ENCODE peak calls at places on chromosomes 16 and 17, in eight cellular contexts. K is transverse colon, S is GM12878, A is H1, B is stomach, U is A549, G is HepG2, O is ovary. W is an unnamed sample.

GRCh38 chr17:78999947-79000395 is 9.6 kb downstream of the CANT1 start:
- DNase-seq in K (no peak), S (no peak), A (no peak), B (no peak), U (no peak), G (no peak), O (no peak), W (no peak)

GRCh38 chr16:21071741-21072140 is 78.9 kb downstream of the DNAH3 start:
- DNase-seq in K (no peak), S (no peak), A (no peak), B (no peak), U (no peak), G (no peak), O (no peak), W (no peak)

GRCh38 chr16:72856797-72857196 is 191.1 kb downstream of the ZFHX3 start:
- DNase-seq in K (no peak), S (no peak), A (no peak), B (no peak), U (peak), G (peak), O (no peak), W (no peak)

GRCh38 chr17:27649929-27650328 is 18.9 kb downstream of the LGALS9 start:
- DNase-seq in K (no peak), S (no peak), A (no peak), B (peak), U (no peak), G (no peak), O (no peak), W (peak)

GRCh38 chr17:9360610-9361571 is 214.7 kb downstream of the STX8 start:
- DNase-seq in K (peak), S (no peak), A (no peak), B (no peak), U (peak), G (peak), O (peak), W (no peak)

GRCh38 chr16:80573700-80574120 is 32.9 kb downstream of the DYNLRB2 start:
- DNase-seq in K (no peak), S (no peak), A (no peak), B (no peak), U (no peak), G (no peak), O (no peak), W (no peak)

GRCh38 chr17:1783834-1784611 is 22.2 kb downstream of the SERPINF1 start:
- DNase-seq in K (peak), S (no peak), A (no peak), B (peak), U (peak), G (peak), O (peak), W (peak)

GRCh38 chr17:2693561-2694380 is 17.8 kb downstream of the CLUH start:
- DNase-seq in K (peak), S (no peak), A (no peak), B (no peak), U (no peak), G (no peak), O (no peak), W (no peak)

GRCh38 chr17:80861892-80862291 is 129.7 kb upstream of the CHMP6 start:
- DNase-seq in K (peak), S (no peak), A (no peak), B (no peak), U (peak), G (no peak), O (no peak), W (no peak)

GRCh38 chr17:67434061-67434525 is 57.0 kb downstream of the PITPNC1 start:
- DNase-seq in K (peak), S (no peak), A (no peak), B (peak), U (no peak), G (no peak), O (no peak), W (no peak)

GRCh38 chr16:70679653-70680494 is 6.0 kb downstream of the MTSS2 start:
- DNase-seq in K (no peak), S (no peak), A (no peak), B (no peak), U (no peak), G (no peak), O (peak), W (no peak)

GRCh38 chr17:14746784-14747575 is 446.1 kb downstream of the HS3ST3B1 start:
- DNase-seq in K (no peak), S (no peak), A (no peak), B (no peak), U (no peak), G (no peak), O (no peak), W (no peak)

GRCh38 chr16:88047462-88047861 is 96.2 kb downstream of the BANP start:
- DNase-seq in K (no peak), S (no peak), A (no peak), B (no peak), U (no peak), G (peak), O (no peak), W (no peak)

GRCh38 chr17:20896153-20896649 is 146.6 kb downstream of the USP22 start:
- DNase-seq in K (peak), S (no peak), A (no peak), B (peak), U (peak), G (no peak), O (peak), W (no peak)

GRCh38 chr16:8644513-8645140 is 23.1 kb downstream of the METTL22 start:
- DNase-seq in K (no peak), S (no peak), A (no peak), B (peak), U (no peak), G (no peak), O (no peak), W (no peak)

GRCh38 chr17:82242977-82243647 is 14.3 kb downstream of the SLC16A3 start:
- DNase-seq in K (peak), S (no peak), A (no peak), B (peak), U (peak), G (peak), O (peak), W (peak)

GRCh38 chr17:37672545-37673078 is 29.4 kb upstream of the DDX52 start:
- DNase-seq in K (no peak), S (no peak), A (no peak), B (no peak), U (no peak), G (no peak), O (no peak), W (no peak)

GRCh38 chr16:75593825-75594820 is 27.9 kb downstream of the GABARAPL2 start:
- DNase-seq in K (no peak), S (no peak), A (peak), B (no peak), U (peak), G (peak), O (no peak), W (no peak)

GRCh38 chr17:17057057-17057551 is 14.8 kb downstream of the MPRIP start:
- DNase-seq in K (no peak), S (no peak), A (no peak), B (peak), U (no peak), G (no peak), O (no peak), W (no peak)

GRCh38 chr17:65750678-65751077 is 189.2 kb upstream of the AXIN2 start:
- DNase-seq in K (peak), S (peak), A (no peak), B (peak), U (peak), G (peak), O (peak), W (peak)

GRCh38 chr16:57720142-57720575 is 15.4 kb upstream of the KATNB1 start:
- DNase-seq in K (peak), S (no peak), A (no peak), B (peak), U (peak), G (peak), O (no peak), W (no peak)
- TF ChIP-seq EP300 in K (no peak), S (no peak), A (no peak), B (no peak), U (no peak), G (no peak), O (no peak), W (no peak)

DNA sequence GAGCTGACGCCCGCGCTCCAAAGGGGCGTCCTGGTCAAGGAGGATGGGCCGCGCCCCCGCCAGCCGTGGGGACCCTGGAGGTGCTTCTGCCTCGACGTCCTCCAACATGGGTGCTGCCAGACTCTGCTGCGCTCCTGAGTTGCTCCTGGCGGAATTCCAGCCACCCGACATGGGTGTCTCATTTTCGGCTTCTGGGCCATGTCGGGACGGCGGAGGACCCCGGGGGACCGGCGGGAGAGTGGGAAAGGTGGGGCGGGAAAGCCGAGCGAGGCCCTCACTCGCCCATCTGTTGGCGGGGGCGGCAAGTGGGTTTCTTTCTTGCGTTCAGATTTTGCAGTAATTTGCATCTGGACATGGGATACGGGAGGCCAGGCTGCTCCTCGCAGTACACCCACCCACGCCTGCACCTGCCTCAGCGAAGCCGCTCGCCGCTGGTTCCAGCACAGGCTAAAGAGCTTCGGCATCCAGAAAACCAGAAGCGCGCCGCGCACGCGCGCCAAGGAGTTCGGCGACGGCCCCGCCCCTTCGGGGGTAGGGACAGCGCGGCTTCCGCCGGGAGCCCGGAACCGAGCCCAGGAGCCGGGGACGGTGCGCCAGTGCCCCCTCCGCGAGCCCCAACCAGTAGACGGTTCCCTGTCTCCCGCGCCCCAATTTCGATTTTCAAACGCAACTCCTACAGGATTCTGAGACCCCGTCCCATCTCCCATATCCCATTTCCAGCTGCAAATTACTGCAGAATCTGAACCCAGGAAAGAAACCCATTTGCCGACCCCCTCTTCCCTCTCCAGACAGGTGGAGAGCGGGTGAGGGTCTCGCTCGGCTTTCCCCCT is at the start of gene ARMC7:
- DNase-seq in K (peak), S (no peak), A (no peak), B (peak), U (peak), G (peak), O (peak), W (peak)
- TF ChIP-seq POLR2A in K (peak), S (peak), A (peak), B (no peak), U (peak), G (peak), O (peak), W (peak)

GRCh38 chr17:4958102-4958501 is 7.2 kb downstream of the ENO3 start:
- DNase-seq in K (no peak), S (no peak), A (no peak), B (no peak), U (no peak), G (no peak), O (no peak), W (no peak)
- TF ChIP-seq EP300 in K (no peak), S (no peak), A (no peak), B (no peak), U (no peak), G (no peak), O (no peak), W (no peak)

DNA sequence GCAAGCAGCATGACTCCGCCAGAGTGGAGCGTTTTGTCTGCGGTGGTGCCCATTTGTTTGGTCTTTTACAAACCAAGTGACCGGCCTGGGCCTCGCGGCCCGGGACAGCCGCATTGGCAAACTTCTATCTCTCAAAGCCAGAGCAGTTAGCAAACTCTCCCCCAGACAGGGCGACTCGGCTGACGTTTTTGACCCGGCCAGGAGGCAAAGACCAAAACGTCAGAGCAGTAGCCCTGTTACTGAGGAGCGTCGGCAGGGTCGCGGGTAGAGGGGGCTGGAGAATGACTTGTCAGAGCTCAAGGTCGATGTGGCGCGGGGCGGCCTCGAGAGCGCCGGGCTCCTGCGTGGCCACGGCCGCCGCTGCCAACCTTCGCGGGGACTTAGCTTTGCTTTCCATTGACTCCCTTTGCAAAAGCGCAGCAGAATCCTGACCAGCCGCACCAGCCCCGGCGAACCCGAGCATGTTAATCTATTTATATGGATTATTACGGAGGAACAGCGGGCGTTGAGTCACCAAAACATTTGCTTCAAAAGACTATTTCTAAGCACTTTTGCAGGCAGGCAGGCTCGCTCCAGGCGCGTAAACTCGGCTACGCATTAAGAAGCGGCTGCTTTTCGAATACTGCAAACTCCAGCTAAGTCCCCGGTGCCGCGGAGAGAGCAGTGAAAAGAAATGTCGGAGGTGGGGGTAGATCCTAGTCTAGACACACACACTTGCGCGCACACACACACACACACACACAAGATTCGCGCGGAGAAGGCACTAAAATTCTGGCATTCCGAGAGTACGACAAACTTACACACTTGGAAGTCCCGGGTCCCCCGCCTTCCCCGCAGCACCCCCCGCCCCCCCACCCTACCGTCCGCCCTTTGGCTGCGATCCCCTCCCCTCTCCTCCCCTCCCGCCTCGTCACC is 600 bp upstream of the SOX9 start:
- DNase-seq in K (peak), S (no peak), A (no peak), B (peak), U (no peak), G (peak), O (no peak), W (no peak)
- TF ChIP-seq POLR2A in K (no peak), S (no peak), A (no peak), B (no peak), U (no peak), G (no peak), O (no peak), W (no peak)

GRCh38 chr17:58570758-58571157 is 56.3 kb upstream of the MTMR4 start:
- DNase-seq in K (no peak), S (no peak), A (no peak), B (no peak), U (no peak), G (no peak), O (no peak), W (no peak)

GRCh38 chr17:58564971-58565370 is 50.5 kb upstream of the MTMR4 start:
- DNase-seq in K (no peak), S (no peak), A (no peak), B (no peak), U (no peak), G (no peak), O (no peak), W (no peak)

GRCh38 chr17:58565389-58566311 is 51.2 kb upstream of the MTMR4 start:
- DNase-seq in K (no peak), S (no peak), A (peak), B (no peak), U (no peak), G (no peak), O (no peak), W (no peak)

GRCh38 chr17:58569216-58569615 is 54.8 kb upstream of the MTMR4 start:
- DNase-seq in K (no peak), S (no peak), A (no peak), B (no peak), U (no peak), G (no peak), O (no peak), W (no peak)

DNA sequence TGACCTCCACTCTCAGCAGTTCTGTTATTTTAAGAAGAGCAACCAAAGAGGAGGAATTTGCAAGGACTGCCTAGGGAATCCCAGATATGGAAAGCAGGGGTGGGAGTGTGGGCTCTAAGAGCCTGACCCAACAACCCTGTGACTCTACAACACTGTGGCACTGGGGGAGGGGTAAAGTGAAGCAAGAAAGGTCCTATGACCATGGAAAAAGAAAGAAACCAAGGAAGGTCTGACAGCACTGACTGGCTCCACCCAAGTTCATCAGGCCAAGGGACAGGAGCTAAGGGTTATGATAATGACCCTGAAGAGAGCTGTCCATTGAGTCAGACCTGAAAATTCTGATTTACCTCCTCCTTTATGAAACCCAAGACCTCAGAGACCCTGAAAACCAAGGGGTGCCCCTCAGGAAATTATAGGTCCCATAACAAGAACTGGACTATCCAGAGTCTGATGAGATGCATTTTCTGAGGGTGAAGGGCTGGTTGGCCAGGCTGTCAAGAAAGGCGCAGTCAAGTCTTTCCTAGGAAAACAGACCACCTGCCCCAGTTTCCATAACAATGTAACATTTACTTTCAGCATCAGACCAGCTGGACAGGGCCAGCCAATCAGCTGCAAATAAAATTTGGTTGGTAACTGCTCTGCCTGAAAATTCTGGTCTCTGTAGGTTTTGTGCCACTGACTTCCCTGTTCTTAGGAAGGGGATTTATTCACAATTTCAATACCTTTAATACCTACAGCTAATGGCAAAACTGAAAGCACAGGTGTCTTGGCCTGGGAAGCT is 53.8 kb upstream of the MTMR4 start:
- DNase-seq in K (no peak), S (no peak), A (no peak), B (no peak), U (no peak), G (no peak), O (no peak), W (no peak)
- TF ChIP-seq EP300 in K (no peak), S (no peak), A (no peak), B (no peak), U (no peak), G (no peak), O (no peak), W (no peak)

GRCh38 chr16:82129881-82130280 is 40.1 kb downstream of the MPHOSPH6 start:
- DNase-seq in K (no peak), S (no peak), A (no peak), B (no peak), U (no peak), G (no peak), O (no peak), W (no peak)
- TF ChIP-seq POLR2A in K (no peak), S (no peak), A (no peak), B (no peak), U (no peak), G (no peak), O (no peak), W (no peak)

GRCh38 chr16:68075980-68076379 is 9.2 kb upstream of the NFATC3 start:
- DNase-seq in K (no peak), S (no peak), A (no peak), B (no peak), U (no peak), G (no peak), O (no peak), W (no peak)
- TF ChIP-seq EP300 in K (no peak), S (no peak), A (no peak), B (no peak), U (no peak), G (no peak), O (no peak), W (no peak)

DNA sequence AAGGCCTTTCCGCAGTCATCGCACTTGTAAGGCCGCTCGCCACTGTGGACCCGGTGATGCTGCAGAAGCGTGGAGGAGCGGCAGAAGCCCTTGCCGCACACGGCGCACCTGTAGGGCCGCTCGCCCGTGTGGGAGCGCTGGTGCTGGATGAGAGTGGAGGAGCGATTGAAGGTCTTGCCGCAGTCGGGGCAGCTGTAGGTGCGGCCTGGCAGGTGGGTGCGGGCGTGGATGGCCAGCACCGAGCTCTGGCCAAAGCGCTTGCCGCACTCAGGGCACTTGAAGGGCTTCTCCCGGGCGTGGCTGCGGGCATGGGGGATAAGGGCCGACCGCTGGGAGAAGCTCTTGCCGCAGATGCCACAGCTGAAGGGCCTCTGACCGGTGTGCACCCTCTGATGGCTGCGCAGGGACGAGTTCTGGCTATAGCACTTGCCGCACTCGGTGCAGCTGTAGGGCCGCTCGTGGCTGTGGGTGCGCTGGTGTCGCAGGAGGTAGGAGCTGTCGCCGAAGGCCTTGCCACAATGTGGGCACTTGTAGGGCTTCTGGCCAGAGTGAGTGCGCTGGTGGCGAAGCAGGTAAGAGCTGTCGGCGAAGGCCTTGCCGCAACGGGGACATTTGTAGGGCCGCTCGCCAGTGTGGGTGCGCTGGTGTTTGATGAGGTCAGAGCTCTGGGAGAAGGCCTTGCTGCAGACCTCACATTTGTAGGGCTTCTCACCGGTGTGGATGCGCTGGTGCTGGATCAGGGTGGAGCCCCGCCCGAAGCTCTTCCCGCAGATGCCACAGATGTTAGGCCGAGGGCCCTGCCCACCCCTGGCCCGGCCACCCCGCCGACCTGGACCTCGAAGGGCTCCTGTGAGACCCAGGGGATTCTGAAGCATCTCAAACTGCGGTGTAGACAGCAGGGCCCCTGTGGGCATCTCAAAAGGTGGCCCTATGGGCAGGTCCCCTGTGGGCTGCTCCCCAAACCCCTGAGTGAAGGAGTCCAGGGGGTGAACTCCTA is 1.5 kb downstream of the ZNF768 start:
- DNase-seq in K (no peak), S (no peak), A (no peak), B (no peak), U (no peak), G (no peak), O (peak), W (no peak)
- TF ChIP-seq POLR2A in K (no peak), S (no peak), A (no peak), B (no peak), U (peak), G (no peak), O (no peak), W (no peak)